ENCODE peak calls at places on chromosomes 1 and 21, in six cellular contexts. R is adrenal gland, C is lung, L is PC-9, G is ascending aorta, T is suprapubic skin. J is an unnamed sample.
A peak's percentile ranks its signal among the peaks of the same experiment; 100 is the strongest.

GRCh38 chr1:230618537-230618936 is 23.7 kb upstream of the COG2 start:
- DNase-seq in C (no peak), T (no peak), R (no peak), G (no peak), L (no peak), J (no peak)

GRCh38 chr1:69252696-69253095 is 315.0 kb upstream of the LRRC7 start:
- DNase-seq in T (no peak), C (no peak), G (no peak), R (no peak), L (no peak), J (no peak)

GRCh38 chr1:78441921-78442320 is 48.9 kb upstream of the PTGFR start:
- DNase-seq in L (no peak), G (no peak), C (no peak), T (no peak), R (no peak), J (peak; percentile 7)

GRCh38 chr21:41399401-41399800 is 26.6 kb upstream of the MX1 start:
- DNase-seq in L (no peak), T (peak; percentile 44), R (no peak), C (no peak), G (no peak), J (no peak)

GRCh38 chr1:177948336-177948972 is 21.4 kb downstream of the SEC16B start:
- DNase-seq in T (no peak), G (peak; percentile 70), L (peak; percentile 60), R (peak; percentile 76), C (peak; percentile 54), J (peak; percentile 66)

GRCh38 chr21:16280731-16281130 is 550.9 kb downstream of the USP25 start:
- DNase-seq in L (no peak), R (no peak), G (no peak), C (no peak), T (no peak), J (peak; percentile 34)

GRCh38 chr1:113805256-113805531 is 7.1 kb downstream of the RSBN1 start:
- DNase-seq in T (no peak), L (no peak), G (no peak), R (no peak), C (no peak), J (no peak)

GRCh38 chr1:216824511-216824910 is 101.3 kb upstream of the ESRRG start:
- DNase-seq in L (no peak), R (no peak), C (no peak), G (no peak), T (no peak), J (no peak)

GRCh38 chr1:215544566-215544965 is 22.5 kb upstream of the KCTD3 start:
- DNase-seq in R (no peak), G (no peak), T (no peak), L (no peak), C (no peak), J (no peak)

GRCh38 chr1:53850082-53850673 is 12.1 kb upstream of the NDC1 start:
- DNase-seq in L (no peak), T (no peak), G (no peak), C (no peak), R (no peak), J (no peak)

GRCh38 chr1:157213836-157214235 is 75.6 kb upstream of the ETV3 start:
- DNase-seq in G (no peak), L (no peak), T (no peak), C (no peak), R (no peak), J (no peak)

DNA sequence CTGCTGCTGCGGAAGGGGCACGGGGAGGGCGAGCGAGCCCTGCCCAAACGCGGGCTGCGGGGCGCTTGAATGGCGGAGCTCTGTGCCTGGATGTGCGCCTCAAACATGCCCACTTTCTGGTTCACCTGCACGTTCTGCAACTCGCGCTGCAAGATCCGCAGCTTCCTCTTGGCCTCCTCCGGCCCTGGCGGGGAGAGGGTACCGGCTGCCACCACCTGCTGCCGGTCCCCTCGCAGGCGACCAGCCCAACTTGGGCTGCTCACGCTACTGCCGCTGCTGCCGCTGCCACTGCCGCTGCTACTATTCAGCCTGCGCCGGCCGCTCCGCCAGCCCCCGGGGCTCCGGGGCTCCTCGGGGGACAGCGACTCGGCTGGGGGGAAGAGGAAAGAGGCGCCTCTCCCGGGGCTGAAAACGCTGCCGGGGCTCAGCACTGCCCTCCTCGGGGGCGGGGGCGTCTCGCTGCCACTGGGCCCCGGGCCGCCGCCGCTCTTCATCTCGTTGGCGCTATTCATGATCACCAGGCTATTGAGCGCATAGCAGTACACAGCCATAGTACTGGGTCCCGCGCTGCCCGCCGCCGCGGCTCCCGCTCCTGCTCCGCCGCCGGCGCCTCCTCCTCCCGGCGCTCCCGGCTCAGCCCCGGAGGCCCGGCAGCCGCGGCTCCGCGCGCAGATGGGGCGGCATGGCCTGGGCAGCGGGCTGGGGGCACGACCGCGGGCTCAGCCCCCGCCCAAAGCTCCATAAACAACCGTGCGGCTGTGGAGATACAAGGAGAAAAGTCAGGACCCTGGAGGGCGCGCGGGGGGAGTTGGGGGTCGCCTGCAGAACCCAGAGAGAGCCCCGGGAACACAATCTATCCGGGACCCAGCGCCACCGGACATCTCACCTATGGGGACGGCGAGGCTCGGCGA is 1.9 kb downstream of the ITPKB start:
- DNase-seq in C (peak; percentile 37), T (no peak), G (peak; percentile 67), R (peak; percentile 31), L (peak; percentile 7), J (peak; percentile 6)
- TF ChIP-seq CTCF in C (no peak), T (no peak), G (peak; percentile 7), R (peak; percentile 1), L (no peak), J (no peak)

GRCh38 chr1:163670980-163671757 is 349.4 kb downstream of the NUF2 start:
- DNase-seq in R (no peak), C (no peak), T (no peak), G (no peak), L (no peak), J (no peak)

GRCh38 chr1:163673076-163673475 is 351.3 kb downstream of the NUF2 start:
- DNase-seq in G (no peak), R (no peak), T (no peak), L (no peak), C (no peak), J (no peak)

GRCh38 chr1:163668472-163668871 is 346.7 kb downstream of the NUF2 start:
- DNase-seq in T (no peak), R (no peak), G (no peak), L (no peak), C (no peak), J (no peak)

GRCh38 chr1:163673756-163674155 is 352.0 kb downstream of the NUF2 start:
- DNase-seq in C (no peak), G (no peak), T (no peak), R (peak; percentile 44), L (no peak), J (no peak)
- H3K27ac ChIP-seq in C (no peak overlapping the region), G (no peak overlapping the region), T (no peak overlapping the region), R (no peak overlapping the region), L (no peak overlapping the region), J (no peak overlapping the region)

GRCh38 chr1:220207406-220207805 is 64.8 kb downstream of the RAB3GAP2 start:
- DNase-seq in C (no peak), L (no peak), T (no peak), R (no peak), G (no peak), J (no peak)
- H3K4me3 ChIP-seq in C (no peak overlapping the region), L (no peak overlapping the region), T (no peak overlapping the region), R (no peak overlapping the region), G (no peak overlapping the region), J (no peak overlapping the region)

GRCh38 chr1:17438176-17438976 is 1.1 kb downstream of the RCC2 start:
- DNase-seq in L (peak; percentile 52), C (peak; percentile 67), T (peak; percentile 85), G (peak; percentile 75), R (peak; percentile 68), J (peak; percentile 40)
- TF ChIP-seq CTCF in L (no peak), C (no peak), T (no peak), G (no peak), R (no peak), J (no peak)

DNA sequence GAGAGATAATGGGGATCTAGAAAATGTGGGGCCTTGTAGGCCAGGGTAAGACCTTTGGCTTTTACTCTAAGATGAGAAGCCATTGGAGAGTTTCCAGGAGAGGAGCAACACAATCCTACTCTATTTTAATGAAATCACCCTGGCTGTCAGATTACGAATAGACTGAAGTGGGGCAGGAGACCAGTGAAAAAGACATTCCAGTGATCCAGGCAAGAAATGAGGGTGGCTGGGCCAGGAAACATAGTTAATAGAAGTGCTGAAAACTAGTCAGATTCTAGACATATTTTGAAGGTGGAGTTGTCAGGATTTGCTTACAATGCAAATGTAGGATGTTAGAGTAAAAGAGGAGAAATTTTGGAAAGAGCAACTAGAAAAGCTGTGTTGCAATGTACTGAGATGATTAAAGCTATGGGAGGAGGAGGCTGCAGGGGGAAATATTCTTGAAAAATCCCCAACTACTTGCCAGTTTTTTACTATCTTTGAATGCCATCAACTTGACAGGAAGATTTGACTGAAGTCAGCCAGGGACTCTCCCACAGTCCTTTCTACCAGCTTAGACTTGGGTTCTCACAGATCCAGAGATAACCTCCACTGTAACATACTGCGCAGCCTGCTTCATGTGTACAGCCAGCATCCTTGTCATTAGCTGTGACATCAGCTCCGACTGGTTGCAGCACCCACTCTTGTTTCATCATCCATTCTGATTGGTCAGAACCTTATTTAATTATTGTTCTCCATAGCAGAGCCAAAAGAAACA is 109.6 kb downstream of the TSEN15 start:
- DNase-seq in G (no peak), T (no peak), R (no peak), L (no peak), C (no peak), J (no peak)
- H3K27ac ChIP-seq in G (no peak overlapping the region), T (no peak overlapping the region), R (no peak overlapping the region), L (no peak overlapping the region), C (peak overlapping the region; percentile 14), J (peak overlapping the region; percentile 63)

GRCh38 chr1:184953600-184954219 is 20.6 kb downstream of the NIBAN1 start:
- DNase-seq in C (no peak), L (no peak), G (no peak), T (no peak), R (no peak), J (peak; percentile 55)

GRCh38 chr1:184954232-184954995 is 19.9 kb downstream of the NIBAN1 start:
- DNase-seq in C (no peak), R (no peak), T (no peak), L (peak; percentile 12), G (no peak), J (no peak)

GRCh38 chr1:184958554-184959353 is 15.6 kb downstream of the NIBAN1 start:
- DNase-seq in T (no peak), R (no peak), G (no peak), C (no peak), L (no peak), J (no peak)

DNA sequence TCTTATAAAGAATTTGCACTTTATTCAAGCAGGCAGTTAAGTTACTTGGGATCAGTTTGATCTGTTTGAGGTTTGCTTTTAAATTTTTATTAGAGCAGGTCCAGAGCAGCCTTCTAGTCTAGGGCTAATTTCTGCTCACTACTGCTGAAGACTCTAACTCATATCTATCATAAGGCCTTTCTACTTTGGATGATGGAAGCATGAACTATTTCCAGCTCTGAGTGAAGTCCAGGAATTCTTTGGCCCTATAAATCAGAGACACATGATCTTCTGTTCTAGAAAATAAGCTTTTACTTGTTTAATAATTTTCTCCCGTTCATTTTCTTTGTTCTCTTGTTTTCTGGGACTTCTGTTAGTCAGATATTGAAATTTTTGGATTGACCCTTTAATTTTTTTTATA is 14.7 kb downstream of the NIBAN1 start:
- DNase-seq in R (no peak), L (no peak), G (no peak), C (no peak), T (no peak), J (no peak)
- H3K4me3 ChIP-seq in R (no peak overlapping the region), L (no peak overlapping the region), G (no peak overlapping the region), C (no peak overlapping the region), T (no peak overlapping the region), J (no peak overlapping the region)

GRCh38 chr1:206487970-206488369 is 17.7 kb downstream of the IKBKE start:
- DNase-seq in L (no peak), T (no peak), R (no peak), G (no peak), C (no peak), J (no peak)
- TF ChIP-seq CTCF in L (no peak), T (no peak), R (no peak), G (no peak), C (no peak), J (no peak)

J was measured in brain microvascular endothelial cell.